ENCODE peak calls at places on chromosomes 13 and 19, in nine cellular contexts. W, V, Q, E, J, L, I, T and N are unnamed samples.

GRCh38 chr19:17777840-17778620 is 16.9 kb upstream of the B3GNT3 start:
- DNase-seq in W (peak; percentile 87), V (peak; percentile 44), Q (peak; percentile 95), E (peak; percentile 62), J (peak; percentile 90), L (no peak), I (peak; percentile 40), T (peak; percentile 82), N (peak; percentile 55)

GRCh38 chr13:59963827-59964226 is 199.9 kb downstream of the DIAPH3 start:
- DNase-seq in W (no peak), V (no peak), Q (no peak), E (no peak), J (no peak), L (no peak), I (no peak), T (no peak), N (peak; percentile 14)

GRCh38 chr19:38319421-38320258 is at the start of gene KCNK6:
- DNase-seq in W (no peak), V (peak; percentile 47), Q (no peak), E (peak; percentile 66), J (no peak), L (no peak), I (no peak), T (peak; percentile 72), N (peak; percentile 17)

GRCh38 chr19:3692141-3693029 is 7.9 kb downstream of the PIP5K1C start:
- DNase-seq in W (no peak), V (no peak), Q (peak; percentile 67), E (no peak), J (no peak), L (no peak), I (no peak), T (peak; percentile 82), N (no peak)

GRCh38 chr19:18007939-18008673 is at the start of gene ARRDC2:
- DNase-seq in W (peak; percentile 71), V (peak; percentile 92), Q (peak; percentile 89), E (no peak), J (no peak), L (no peak), I (peak; percentile 44), T (peak; percentile 100), N (peak; percentile 60)

GRCh38 chr13:75959861-75960481 is 323.8 kb downstream of the LMO7 start:
- DNase-seq in W (no peak), V (no peak), Q (no peak), E (no peak), J (no peak), L (no peak), I (no peak), T (no peak), N (no peak)

GRCh38 chr19:27884376-27884775 is 1328.6 kb downstream of the UQCRFS1 start:
- DNase-seq in W (no peak), V (no peak), Q (no peak), E (no peak), J (no peak), L (no peak), I (no peak), T (no peak), N (no peak)

GRCh38 chr19:18469245-18470107 is 31.5 kb upstream of the ISYNA1 start:
- DNase-seq in W (peak; percentile 53), V (peak; percentile 49), Q (peak; percentile 76), E (peak; percentile 48), J (peak; percentile 32), L (no peak), I (peak; percentile 85), T (peak; percentile 82), N (peak; percentile 72)

GRCh38 chr19:33804021-33804799 is 7.5 kb downstream of the KCTD15 start:
- DNase-seq in W (no peak), V (no peak), Q (no peak), E (peak; percentile 96), J (no peak), L (no peak), I (peak; percentile 94), T (no peak), N (no peak)

GRCh38 chr13:65112123-65113075 is 2117.7 kb downstream of the PCDH9 start:
- DNase-seq in W (no peak), V (no peak), Q (no peak), E (no peak), J (no peak), L (no peak), I (no peak), T (no peak), N (no peak)

GRCh38 chr19:33295621-33296472 is 6.5 kb downstream of the CEBPA start:
- DNase-seq in W (no peak), V (no peak), Q (no peak), E (no peak), J (no peak), L (no peak), I (no peak), T (no peak), N (no peak)

DNA sequence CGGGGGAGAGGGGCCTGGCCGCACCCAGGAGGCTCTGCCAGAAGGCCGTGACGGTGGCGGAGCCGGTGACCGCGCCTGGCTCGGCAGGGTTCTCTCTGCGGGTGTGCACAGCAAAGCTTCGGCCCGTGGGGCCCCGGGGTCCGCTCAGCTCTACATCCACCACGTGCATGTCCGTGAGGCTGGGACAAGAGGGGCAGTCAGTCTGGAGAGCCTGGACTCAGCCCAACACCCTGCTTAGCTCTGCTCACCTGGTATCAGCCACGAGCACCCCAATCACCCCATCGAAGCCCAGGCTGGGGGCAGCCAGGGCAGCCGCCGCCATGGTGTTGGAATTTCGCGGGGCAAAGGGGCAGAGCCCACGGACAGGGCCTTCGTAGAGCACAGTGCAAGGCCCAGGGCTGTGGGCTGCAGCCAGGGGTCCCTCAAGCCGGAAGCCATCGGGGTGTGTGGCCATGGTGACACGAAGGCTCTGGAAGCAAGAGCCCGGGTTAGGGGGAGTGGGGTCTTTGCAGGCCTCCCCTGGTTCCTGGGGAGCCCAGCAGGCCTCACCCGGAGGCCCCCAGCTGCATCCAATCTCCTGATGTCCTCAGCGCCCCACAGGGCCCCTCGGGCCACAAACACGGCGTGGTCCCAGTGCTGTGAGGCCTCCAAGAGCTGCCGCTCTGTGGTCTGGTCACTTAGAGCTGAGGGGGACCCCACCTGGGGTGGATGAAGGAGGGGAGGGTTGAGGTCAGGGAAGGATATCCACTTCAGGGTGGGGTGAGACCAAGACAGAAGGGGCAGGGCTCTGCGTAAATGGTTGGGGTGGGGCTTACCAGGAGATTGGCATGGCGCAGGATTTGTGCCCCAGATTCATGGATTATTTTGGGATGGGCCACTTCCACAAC is 1.4 kb downstream of the ASPDH start:
- DNase-seq in W (no peak), V (no peak), Q (no peak), E (no peak), J (no peak), L (no peak), I (no peak), T (no peak), N (no peak)
- H3K4me3 ChIP-seq in W (no peak overlapping the region), V (no peak overlapping the region), Q (peak overlapping the region; percentile 55), E (peak overlapping the region; percentile 76), J (peak overlapping the region; percentile 90), L (peak overlapping the region; percentile 81), I (no peak overlapping the region), T (peak overlapping the region; percentile 83), N (peak overlapping the region; percentile 73)

GRCh38 chr13:109783815-109784589 is 2.4 kb downstream of the IRS2 start:
- DNase-seq in W (no peak), V (no peak), Q (no peak), E (no peak), J (no peak), L (no peak), I (no peak), T (peak; percentile 53), N (peak; percentile 69)

GRCh38 chr13:109782823-109783411 is 3.5 kb downstream of the IRS2 start:
- DNase-seq in W (no peak), V (no peak), Q (no peak), E (no peak), J (no peak), L (no peak), I (no peak), T (peak; percentile 41), N (peak; percentile 68)

GRCh38 chr13:109784590-109785140 is 1.7 kb downstream of the IRS2 start:
- DNase-seq in W (no peak), V (peak; percentile 51), Q (no peak), E (no peak), J (no peak), L (no peak), I (no peak), T (peak; percentile 88), N (peak; percentile 92)

GRCh38 chr13:109782066-109782822 is 4.1 kb downstream of the IRS2 start:
- DNase-seq in W (no peak), V (no peak), Q (no peak), E (no peak), J (no peak), L (no peak), I (no peak), T (peak; percentile 62), N (peak; percentile 80)

DNA sequence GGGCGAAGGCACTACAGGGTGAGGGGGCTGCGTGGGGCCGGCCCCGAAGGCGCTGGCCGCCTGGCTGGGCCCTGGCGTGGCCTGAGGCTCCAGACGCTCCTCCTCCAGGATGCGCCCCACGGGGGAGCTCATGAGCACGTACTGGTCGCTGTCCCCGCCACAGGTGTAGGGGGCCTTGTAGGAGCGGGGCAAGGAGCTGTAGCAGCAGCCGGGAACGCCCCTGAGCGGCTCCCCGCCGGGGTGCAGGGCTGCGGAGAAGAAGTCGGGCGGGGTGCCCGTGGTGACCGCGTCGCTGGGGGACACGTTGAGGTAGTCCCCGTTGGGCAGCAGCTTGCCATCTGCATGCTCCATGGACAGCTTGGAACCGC is 3.0 kb downstream of the IRS2 start:
- DNase-seq in W (no peak), V (no peak), Q (no peak), E (no peak), J (no peak), L (no peak), I (no peak), T (peak; percentile 65), N (peak; percentile 90)
- TF ChIP-seq CTCF in W (peak; percentile 48), V (no peak), Q (no peak), E (no peak), J (no peak), L (no peak), I (no peak), T (no peak), N (peak; percentile 41)

DNA sequence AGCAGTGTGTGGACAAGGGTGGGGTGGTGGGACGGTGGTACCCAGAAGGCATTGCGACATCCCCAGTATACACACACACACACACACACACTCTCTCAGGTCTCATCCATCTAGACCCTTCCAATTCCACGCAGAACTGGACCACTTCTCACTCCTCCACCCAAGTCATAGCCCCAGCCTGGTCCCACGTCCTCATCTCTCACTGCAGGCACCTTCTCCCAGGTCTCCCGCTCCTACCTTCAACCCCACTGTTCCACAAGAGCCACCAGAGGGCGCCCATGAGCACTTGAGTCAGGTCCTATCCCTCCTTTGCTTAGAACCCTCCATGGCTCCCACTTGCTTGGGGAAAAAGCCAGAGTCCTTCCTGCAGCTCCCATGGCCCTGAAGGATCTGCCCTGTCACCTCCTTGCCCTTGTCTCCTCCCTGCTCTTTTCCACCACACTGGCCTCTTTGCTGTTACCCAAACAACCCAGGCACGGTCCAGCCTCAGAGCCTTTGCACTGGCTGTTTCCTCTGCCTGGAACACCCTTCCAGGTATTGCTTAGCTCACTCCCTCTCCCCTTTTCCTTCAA is 62.6 kb downstream of the IER2 start:
- DNase-seq in W (no peak), V (peak; percentile 39), Q (peak; percentile 78), E (peak; percentile 51), J (peak; percentile 56), L (peak; percentile 20), I (peak; percentile 58), T (peak; percentile 72), N (peak; percentile 76)
- TF ChIP-seq MAX in W (no peak), V (no peak), Q (no peak), E (no peak), J (no peak), L (no peak), I (no peak), T (no peak), N (no peak)

DNA sequence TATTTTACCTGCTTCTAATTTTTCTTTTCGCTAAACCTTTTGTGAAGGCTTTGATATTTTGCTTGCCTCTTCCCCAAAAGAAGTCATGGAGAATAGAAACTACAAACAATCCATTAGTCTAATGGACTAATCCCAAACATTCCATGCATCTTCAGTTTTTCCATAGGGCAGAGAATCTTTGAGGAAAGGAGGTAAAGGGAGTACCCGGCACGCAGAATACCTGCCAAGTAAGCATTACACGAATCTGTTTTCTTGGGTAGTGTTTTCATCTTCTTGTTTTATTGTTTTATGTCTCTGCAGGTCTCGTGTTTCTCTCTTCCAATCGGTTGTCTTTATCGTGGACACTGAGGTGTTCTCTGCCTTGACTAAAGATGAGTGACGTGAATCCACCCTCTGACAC is at the start of gene NLRP8:
- DNase-seq in W (no peak), V (no peak), Q (no peak), E (no peak), J (no peak), L (no peak), I (no peak), T (no peak), N (no peak)
- H3K4me3 ChIP-seq in W (no peak within 1 kb of the TSS), V (no peak within 1 kb of the TSS), Q (no peak within 1 kb of the TSS), E (no peak within 1 kb of the TSS), J (no peak within 1 kb of the TSS), L (no peak within 1 kb of the TSS), I (no peak within 1 kb of the TSS), T (no peak within 1 kb of the TSS), N (no peak within 1 kb of the TSS)